ENCODE peak calls at places on chromosome 7, in four cellular contexts. One of them, this sample, is unnamed.

GRCh38 chr7:14018751-14019150 is 29.3 kb upstream of the ETV1 start:
- DNase-seq in upper lobe of right lung: no peak
- DNase-seq in stomach: no peak
- DNase-seq in Peyer's patch: no peak
- DNase-seq in this sample: no peak

GRCh38 chr7:80775481-80775880 is 137.0 kb downstream of the CD36 start:
- DNase-seq in upper lobe of right lung: no peak
- DNase-seq in stomach: no peak
- DNase-seq in Peyer's patch: no peak
- DNase-seq in this sample: no peak

GRCh38 chr7:152081088-152081487 is 55.6 kb downstream of the GALNT11 start:
- DNase-seq in upper lobe of right lung: no peak
- DNase-seq in stomach: no peak
- DNase-seq in Peyer's patch: no peak
- DNase-seq in this sample: no peak

GRCh38 chr7:131164025-131164899 is 163.4 kb upstream of the MKLN1 start:
- DNase-seq in upper lobe of right lung: no peak
- DNase-seq in stomach: no peak
- DNase-seq in Peyer's patch: no peak
- DNase-seq in this sample: no peak

GRCh38 chr7:135175931-135176330 is 5.4 kb upstream of the CYREN start:
- DNase-seq in upper lobe of right lung: no peak
- DNase-seq in stomach: no peak
- DNase-seq in Peyer's patch: no peak
- DNase-seq in this sample: no peak

GRCh38 chr7:100396421-100396982 is 23.2 kb downstream of the PILRA start:
- DNase-seq in upper lobe of right lung: no peak
- DNase-seq in stomach: no peak
- DNase-seq in Peyer's patch: peak; percentile 67
- DNase-seq in this sample: peak; percentile 66

GRCh38 chr7:119197872-119198527 is 973.5 kb downstream of the ANKRD7 start:
- DNase-seq in upper lobe of right lung: no peak
- DNase-seq in stomach: peak; percentile 42
- DNase-seq in Peyer's patch: peak; percentile 51
- DNase-seq in this sample: peak; percentile 78

GRCh38 chr7:111082351-111082750 is 8.6 kb upstream of the LRRN3 start:
- DNase-seq in upper lobe of right lung: no peak
- DNase-seq in stomach: no peak
- DNase-seq in Peyer's patch: no peak
- DNase-seq in this sample: no peak

GRCh38 chr7:35729061-35729783 is 34.3 kb upstream of the HERPUD2 start:
- DNase-seq in upper lobe of right lung: no peak
- DNase-seq in stomach: no peak
- DNase-seq in Peyer's patch: peak; percentile 85
- DNase-seq in this sample: peak; percentile 84

GRCh38 chr7:69937097-69937496 is 338.8 kb downstream of the AUTS2 start:
- DNase-seq in upper lobe of right lung: no peak
- DNase-seq in stomach: no peak
- DNase-seq in Peyer's patch: no peak
- DNase-seq in this sample: no peak

GRCh38 chr7:146636033-146636356 is 519.4 kb downstream of the CNTNAP2 start:
- DNase-seq in upper lobe of right lung: no peak
- DNase-seq in stomach: no peak
- DNase-seq in Peyer's patch: no peak
- DNase-seq in this sample: no peak

GRCh38 chr7:135239263-135239662 is 5.6 kb downstream of the STRA8 start:
- DNase-seq in upper lobe of right lung: no peak
- DNase-seq in stomach: no peak
- DNase-seq in Peyer's patch: no peak
- DNase-seq in this sample: no peak

GRCh38 chr7:131105294-131105802 is 222.3 kb upstream of the MKLN1 start:
- DNase-seq in upper lobe of right lung: no peak
- DNase-seq in stomach: no peak
- DNase-seq in Peyer's patch: no peak
- DNase-seq in this sample: no peak

GRCh38 chr7:142025896-142026295 is 30.2 kb downstream of the MGAM start:
- DNase-seq in upper lobe of right lung: no peak
- DNase-seq in stomach: no peak
- DNase-seq in Peyer's patch: no peak
- DNase-seq in this sample: no peak

GRCh38 chr7:42774436-42774835 is 137.4 kb downstream of the C7orf25 start:
- DNase-seq in upper lobe of right lung: no peak
- DNase-seq in stomach: no peak
- DNase-seq in Peyer's patch: no peak
- DNase-seq in this sample: no peak

GRCh38 chr7:28937103-28937502 is 21.0 kb downstream of the TRIL start:
- DNase-seq in upper lobe of right lung: no peak
- DNase-seq in stomach: no peak
- DNase-seq in Peyer's patch: no peak
- DNase-seq in this sample: no peak

GRCh38 chr7:28854750-28855074 is 103.4 kb downstream of the TRIL start:
- DNase-seq in upper lobe of right lung: no peak
- DNase-seq in stomach: no peak
- DNase-seq in Peyer's patch: no peak
- DNase-seq in this sample: no peak

GRCh38 chr7:17244786-17245185 is 53.7 kb upstream of the AHR start:
- DNase-seq in upper lobe of right lung: no peak
- DNase-seq in stomach: no peak
- DNase-seq in Peyer's patch: no peak
- DNase-seq in this sample: no peak

GRCh38 chr7:2870471-2870941 is 26.4 kb upstream of the GNA12 start:
- DNase-seq in upper lobe of right lung: peak; percentile 78
- DNase-seq in stomach: peak; percentile 63
- DNase-seq in Peyer's patch: peak; percentile 89
- DNase-seq in this sample: no peak

GRCh38 chr7:114973147-114973546 is 51.3 kb downstream of the MDFIC start:
- DNase-seq in upper lobe of right lung: no peak
- DNase-seq in stomach: no peak
- DNase-seq in Peyer's patch: no peak
- DNase-seq in this sample: no peak

GRCh38 chr7:33757563-33758165 is 147.7 kb upstream of the BMPER start:
- DNase-seq in upper lobe of right lung: no peak
- DNase-seq in stomach: peak; percentile 55
- DNase-seq in Peyer's patch: no peak
- DNase-seq in this sample: peak; percentile 75

GRCh38 chr7:33080326-33080725 is 17.8 kb upstream of the NT5C3A start:
- DNase-seq in upper lobe of right lung: no peak
- DNase-seq in stomach: no peak
- DNase-seq in Peyer's patch: no peak
- DNase-seq in this sample: no peak

GRCh38 chr7:36266201-36266600 is 113.1 kb downstream of the EEPD1 start:
- DNase-seq in upper lobe of right lung: no peak
- DNase-seq in stomach: no peak
- DNase-seq in Peyer's patch: no peak
- DNase-seq in this sample: no peak

GRCh38 chr7:55326079-55326847 is 38.9 kb upstream of the LANCL2 start:
- DNase-seq in upper lobe of right lung: no peak
- DNase-seq in stomach: no peak
- DNase-seq in Peyer's patch: no peak
- DNase-seq in this sample: no peak

GRCh38 chr7:29146888-29147609 is 712 bp upstream of the CPVL start:
- DNase-seq in upper lobe of right lung: no peak
- DNase-seq in stomach: peak; percentile 45
- DNase-seq in Peyer's patch: no peak
- DNase-seq in this sample: no peak

GRCh38 chr7:15751191-15751701 is 64.8 kb upstream of the MEOX2 start:
- DNase-seq in upper lobe of right lung: no peak
- DNase-seq in stomach: no peak
- DNase-seq in Peyer's patch: no peak
- DNase-seq in this sample: no peak

GRCh38 chr7:98213874-98214810 is 2.9 kb downstream of the BHLHA15 start:
- DNase-seq in upper lobe of right lung: peak; percentile 59
- DNase-seq in stomach: peak; percentile 82
- DNase-seq in Peyer's patch: peak; percentile 44
- DNase-seq in this sample: no peak

GRCh38 chr7:27098493-27099223 is 2.9 kb upstream of the HOXA1 start:
- DNase-seq in upper lobe of right lung: no peak
- DNase-seq in stomach: no peak
- DNase-seq in Peyer's patch: peak; percentile 73
- DNase-seq in this sample: no peak

GRCh38 chr7:22728416-22729029 is 1.5 kb downstream of the IL6 start:
- DNase-seq in upper lobe of right lung: no peak
- DNase-seq in stomach: no peak
- DNase-seq in Peyer's patch: no peak
- DNase-seq in this sample: peak; percentile 72

GRCh38 chr7:101754432-101755159 is 62.8 kb upstream of the CUX1 start:
- DNase-seq in upper lobe of right lung: no peak
- DNase-seq in stomach: no peak
- DNase-seq in Peyer's patch: no peak
- DNase-seq in this sample: no peak

GRCh38 chr7:130950741-130951140 is 216.7 kb upstream of the KLF14 start:
- DNase-seq in upper lobe of right lung: no peak
- DNase-seq in stomach: no peak
- DNase-seq in Peyer's patch: no peak
- DNase-seq in this sample: no peak

GRCh38 chr7:37284285-37284684 is 164.4 kb downstream of the ELMO1 start:
- DNase-seq in upper lobe of right lung: no peak
- DNase-seq in stomach: no peak
- DNase-seq in Peyer's patch: no peak
- DNase-seq in this sample: no peak

GRCh38 chr7:25515876-25516275 is 287.6 kb upstream of the NPVF start:
- DNase-seq in upper lobe of right lung: no peak
- DNase-seq in stomach: no peak
- DNase-seq in Peyer's patch: no peak
- DNase-seq in this sample: no peak

GRCh38 chr7:49174396-49174795 is 250.0 kb downstream of the CDC14C start:
- DNase-seq in upper lobe of right lung: no peak
- DNase-seq in stomach: no peak
- DNase-seq in Peyer's patch: no peak
- DNase-seq in this sample: no peak

DNA sequence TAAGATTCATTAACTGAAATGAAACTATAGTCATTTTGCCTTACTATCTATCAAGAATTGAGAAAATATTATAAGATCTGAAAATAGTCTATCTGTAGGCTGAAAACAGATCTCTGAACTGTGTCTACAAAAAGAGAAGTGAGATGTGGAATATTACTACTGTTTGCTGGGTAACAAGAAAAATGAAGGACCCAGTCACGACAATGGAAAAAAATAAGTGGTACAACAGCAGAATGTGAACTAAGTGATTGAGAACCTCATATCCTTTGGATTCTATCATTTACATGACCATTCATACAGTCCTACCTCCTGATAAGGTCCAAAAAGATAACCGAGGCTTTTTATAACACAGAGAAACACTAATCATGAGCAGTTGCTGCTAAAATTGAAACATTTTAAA is 94.3 kb downstream of the UBE2H start:
- DNase-seq in upper lobe of right lung: no peak
- DNase-seq in stomach: no peak
- DNase-seq in Peyer's patch: no peak
- DNase-seq in this sample: no peak
- H3K27ac ChIP-seq in upper lobe of right lung: no peak overlapping the region
- H3K27ac ChIP-seq in stomach: peak overlapping the region; percentile 40
- H3K27ac ChIP-seq in Peyer's patch: no peak overlapping the region
- H3K27ac ChIP-seq in this sample: peak overlapping the region; percentile 52

DNA sequence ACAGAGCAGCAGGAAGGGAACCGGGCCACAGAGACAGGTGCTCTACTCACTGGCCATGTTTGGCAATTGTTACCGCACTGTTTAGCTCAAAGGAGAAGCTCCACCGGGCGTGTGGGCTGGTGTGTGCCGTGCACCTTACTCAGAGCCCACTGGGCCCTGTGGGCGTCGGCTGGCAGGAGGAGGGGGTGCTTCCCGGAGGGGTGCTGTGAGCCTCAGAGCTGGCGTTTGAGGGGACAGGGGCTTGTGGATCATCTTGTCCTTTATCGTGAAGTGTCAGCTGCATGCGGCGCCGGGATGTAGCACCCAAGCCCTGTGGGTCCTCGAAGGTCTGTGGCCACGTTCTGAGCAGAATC is 205.8 kb downstream of the DNAJB6 start:
- DNase-seq in upper lobe of right lung: no peak
- DNase-seq in stomach: no peak
- DNase-seq in Peyer's patch: no peak
- DNase-seq in this sample: no peak
- H3K9me3 ChIP-seq in upper lobe of right lung: no peaks in the 10 kb centered on the region
- H3K9me3 ChIP-seq in stomach: no peaks in the 10 kb centered on the region
- H3K9me3 ChIP-seq in Peyer's patch: no peaks in the 10 kb centered on the region
- H3K9me3 ChIP-seq in this sample: no peaks in the 10 kb centered on the region

GRCh38 chr7:151014950-151015349 is 9.3 kb downstream of the ATG9B start:
- DNase-seq in upper lobe of right lung: no peak
- DNase-seq in stomach: no peak
- DNase-seq in Peyer's patch: no peak
- DNase-seq in this sample: no peak

GRCh38 chr7:151013356-151013727 is 11.0 kb downstream of the ATG9B start:
- DNase-seq in upper lobe of right lung: no peak
- DNase-seq in stomach: no peak
- DNase-seq in Peyer's patch: no peak
- DNase-seq in this sample: no peak

GRCh38 chr7:151012031-151012692 is 12.1 kb downstream of the ATG9B start:
- DNase-seq in upper lobe of right lung: no peak
- DNase-seq in stomach: no peak
- DNase-seq in Peyer's patch: peak; percentile 84
- DNase-seq in this sample: no peak

GRCh38 chr7:151012921-151013347 is 11.4 kb downstream of the ATG9B start:
- DNase-seq in upper lobe of right lung: no peak
- DNase-seq in stomach: no peak
- DNase-seq in Peyer's patch: no peak
- DNase-seq in this sample: no peak

DNA sequence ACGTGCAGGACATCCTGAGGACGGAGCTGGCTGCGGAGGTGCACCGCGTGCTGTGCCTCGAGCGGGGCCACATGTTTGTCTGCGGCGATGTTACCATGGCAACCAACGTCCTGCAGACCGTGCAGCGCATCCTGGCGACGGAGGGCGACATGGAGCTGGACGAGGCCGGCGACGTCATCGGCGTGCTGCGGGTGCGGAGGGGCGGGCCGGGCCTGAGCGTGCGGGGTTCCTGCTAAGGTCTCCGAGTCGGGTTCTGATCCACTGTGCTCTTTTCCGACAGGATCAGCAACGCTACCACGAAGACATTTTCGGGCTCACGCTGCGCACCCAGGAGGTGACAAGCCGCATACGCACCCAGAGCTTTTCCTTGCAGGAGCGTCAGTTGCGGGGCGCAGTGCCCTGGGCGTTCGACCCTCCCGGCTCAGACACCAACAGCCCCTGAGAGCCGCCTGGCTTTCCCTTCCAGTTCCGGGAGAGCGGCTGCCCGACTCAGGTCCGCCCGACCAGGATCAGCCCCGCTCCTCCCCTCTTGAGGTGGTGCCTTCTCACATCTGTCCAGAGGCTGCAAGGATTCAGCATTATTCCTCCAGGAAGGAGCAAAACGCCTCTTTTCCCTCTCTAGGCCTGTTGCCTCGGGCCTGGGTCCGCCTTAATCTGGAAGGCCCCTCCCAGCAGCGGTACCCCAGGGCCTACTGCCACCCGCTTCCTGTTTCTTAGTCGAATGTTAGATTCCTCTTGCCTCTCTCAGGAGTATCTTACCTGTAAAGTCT is 10.4 kb downstream of the ATG9B start:
- DNase-seq in upper lobe of right lung: peak; percentile 82
- DNase-seq in stomach: peak; percentile 67
- DNase-seq in Peyer's patch: peak; percentile 95
- DNase-seq in this sample: peak; percentile 92
- H3K4me3 ChIP-seq in upper lobe of right lung: peak overlapping the region; percentile 34
- H3K4me3 ChIP-seq in stomach: peak overlapping the region; percentile 28
- H3K4me3 ChIP-seq in Peyer's patch: peak overlapping the region; percentile 48
- H3K4me3 ChIP-seq in this sample: peak overlapping the region; percentile 58

GRCh38 chr7:117087639-117088396 is 134.5 kb downstream of the ST7 start:
- DNase-seq in upper lobe of right lung: no peak
- DNase-seq in stomach: no peak
- DNase-seq in Peyer's patch: no peak
- DNase-seq in this sample: peak; percentile 14
- H3K27ac ChIP-seq in upper lobe of right lung: no peak overlapping the region
- H3K27ac ChIP-seq in stomach: no peak overlapping the region
- H3K27ac ChIP-seq in Peyer's patch: no peak overlapping the region
- H3K27ac ChIP-seq in this sample: no peak overlapping the region